ENCODE peak calls at places on chromosomes 5 and 9, in nine cellular contexts. One of them, this sample, is unnamed.

GRCh38 chr9:126515001-126515872 is 98.5 kb upstream of the LMX1B start:
- DNase-seq in WERI-Rb-1: no peak
- DNase-seq in NCI-H510A: no peak
- DNase-seq in DMS 273 treated with DMSO at 0.1 percent for 48 hours: no peak
- DNase-seq in pancreas: peak; percentile 51
- DNase-seq in activated CD8-positive, alpha-beta memory T cell treated with anti-CD3 and anti-CD28 coated beads for 24 hours: no peak
- DNase-seq in Karpas-422: no peak
- DNase-seq in T-helper 1 cell: no peak
- DNase-seq in adrenal gland: no peak
- DNase-seq in this sample: no peak

GRCh38 chr5:132385321-132386105 is 16.0 kb downstream of the SLC22A5 start:
- DNase-seq in T-helper 1 cell: peak; percentile 41
- DNase-seq in adrenal gland: peak; percentile 80
- DNase-seq in DMS 273 treated with DMSO at 0.1 percent for 48 hours: peak; percentile 12
- DNase-seq in pancreas: no peak
- DNase-seq in NCI-H510A: no peak
- DNase-seq in WERI-Rb-1: peak; percentile 40
- DNase-seq in activated CD8-positive, alpha-beta memory T cell treated with anti-CD3 and anti-CD28 coated beads for 24 hours: peak; percentile 74
- DNase-seq in Karpas-422: peak; percentile 84
- DNase-seq in this sample: no peak

GRCh38 chr5:74179183-74179582 is 461.3 kb downstream of the ENC1 start:
- DNase-seq in adrenal gland: no peak
- DNase-seq in Karpas-422: no peak
- DNase-seq in NCI-H510A: no peak
- DNase-seq in T-helper 1 cell: no peak
- DNase-seq in DMS 273 treated with DMSO at 0.1 percent for 48 hours: peak; percentile 95
- DNase-seq in WERI-Rb-1: peak; percentile 45
- DNase-seq in pancreas: no peak
- DNase-seq in activated CD8-positive, alpha-beta memory T cell treated with anti-CD3 and anti-CD28 coated beads for 24 hours: no peak
- DNase-seq in this sample: no peak

GRCh38 chr9:122378236-122378635 is 7.4 kb downstream of the PTGS1 start:
- DNase-seq in adrenal gland: no peak
- DNase-seq in DMS 273 treated with DMSO at 0.1 percent for 48 hours: no peak
- DNase-seq in NCI-H510A: no peak
- DNase-seq in activated CD8-positive, alpha-beta memory T cell treated with anti-CD3 and anti-CD28 coated beads for 24 hours: no peak
- DNase-seq in Karpas-422: no peak
- DNase-seq in T-helper 1 cell: no peak
- DNase-seq in WERI-Rb-1: no peak
- DNase-seq in pancreas: no peak
- DNase-seq in this sample: no peak

GRCh38 chr9:72442212-72442607 is 77.2 kb upstream of the ZFAND5 start:
- DNase-seq in pancreas: no peak
- DNase-seq in adrenal gland: no peak
- DNase-seq in T-helper 1 cell: no peak
- DNase-seq in NCI-H510A: no peak
- DNase-seq in activated CD8-positive, alpha-beta memory T cell treated with anti-CD3 and anti-CD28 coated beads for 24 hours: no peak
- DNase-seq in Karpas-422: no peak
- DNase-seq in DMS 273 treated with DMSO at 0.1 percent for 48 hours: no peak
- DNase-seq in WERI-Rb-1: no peak
- DNase-seq in this sample: no peak

GRCh38 chr5:96566775-96567174 is 95.4 kb upstream of the CAST start:
- DNase-seq in pancreas: no peak
- DNase-seq in activated CD8-positive, alpha-beta memory T cell treated with anti-CD3 and anti-CD28 coated beads for 24 hours: no peak
- DNase-seq in WERI-Rb-1: no peak
- DNase-seq in adrenal gland: no peak
- DNase-seq in DMS 273 treated with DMSO at 0.1 percent for 48 hours: no peak
- DNase-seq in NCI-H510A: no peak
- DNase-seq in Karpas-422: no peak
- DNase-seq in T-helper 1 cell: no peak
- DNase-seq in this sample: no peak

GRCh38 chr5:112684737-112685136 is 52.9 kb upstream of the APC start:
- DNase-seq in Karpas-422: peak; percentile 90
- DNase-seq in NCI-H510A: no peak
- DNase-seq in adrenal gland: no peak
- DNase-seq in activated CD8-positive, alpha-beta memory T cell treated with anti-CD3 and anti-CD28 coated beads for 24 hours: no peak
- DNase-seq in pancreas: no peak
- DNase-seq in DMS 273 treated with DMSO at 0.1 percent for 48 hours: no peak
- DNase-seq in WERI-Rb-1: no peak
- DNase-seq in T-helper 1 cell: no peak
- DNase-seq in this sample: no peak

GRCh38 chr9:12681620-12682019 is 11.6 kb upstream of the TYRP1 start:
- DNase-seq in WERI-Rb-1: no peak
- DNase-seq in activated CD8-positive, alpha-beta memory T cell treated with anti-CD3 and anti-CD28 coated beads for 24 hours: no peak
- DNase-seq in NCI-H510A: no peak
- DNase-seq in adrenal gland: no peak
- DNase-seq in T-helper 1 cell: no peak
- DNase-seq in pancreas: no peak
- DNase-seq in DMS 273 treated with DMSO at 0.1 percent for 48 hours: no peak
- DNase-seq in Karpas-422: no peak
- DNase-seq in this sample: no peak

GRCh38 chr5:12854386-12854785 is 950.1 kb upstream of the CTNND2 start:
- DNase-seq in pancreas: no peak
- DNase-seq in adrenal gland: no peak
- DNase-seq in NCI-H510A: no peak
- DNase-seq in WERI-Rb-1: no peak
- DNase-seq in T-helper 1 cell: no peak
- DNase-seq in activated CD8-positive, alpha-beta memory T cell treated with anti-CD3 and anti-CD28 coated beads for 24 hours: no peak
- DNase-seq in Karpas-422: no peak
- DNase-seq in DMS 273 treated with DMSO at 0.1 percent for 48 hours: no peak
- DNase-seq in this sample: no peak

GRCh38 chr5:172823840-172824362 is 10.2 kb upstream of the ERGIC1 start:
- DNase-seq in NCI-H510A: no peak
- DNase-seq in Karpas-422: no peak
- DNase-seq in T-helper 1 cell: no peak
- DNase-seq in adrenal gland: no peak
- DNase-seq in DMS 273 treated with DMSO at 0.1 percent for 48 hours: no peak
- DNase-seq in activated CD8-positive, alpha-beta memory T cell treated with anti-CD3 and anti-CD28 coated beads for 24 hours: no peak
- DNase-seq in WERI-Rb-1: no peak
- DNase-seq in pancreas: no peak
- DNase-seq in this sample: no peak

GRCh38 chr5:64625678-64626077 is 64.6 kb upstream of the SHISAL2B start:
- DNase-seq in DMS 273 treated with DMSO at 0.1 percent for 48 hours: no peak
- DNase-seq in pancreas: no peak
- DNase-seq in NCI-H510A: no peak
- DNase-seq in activated CD8-positive, alpha-beta memory T cell treated with anti-CD3 and anti-CD28 coated beads for 24 hours: no peak
- DNase-seq in WERI-Rb-1: no peak
- DNase-seq in T-helper 1 cell: no peak
- DNase-seq in adrenal gland: no peak
- DNase-seq in Karpas-422: no peak
- DNase-seq in this sample: no peak

GRCh38 chr5:15008476-15008875 is 136.9 kb upstream of the ANKH start:
- DNase-seq in pancreas: peak; percentile 83
- DNase-seq in NCI-H510A: peak; percentile 69
- DNase-seq in activated CD8-positive, alpha-beta memory T cell treated with anti-CD3 and anti-CD28 coated beads for 24 hours: no peak
- DNase-seq in DMS 273 treated with DMSO at 0.1 percent for 48 hours: no peak
- DNase-seq in WERI-Rb-1: no peak
- DNase-seq in T-helper 1 cell: no peak
- DNase-seq in adrenal gland: peak; percentile 93
- DNase-seq in Karpas-422: no peak
- DNase-seq in this sample: no peak

GRCh38 chr5:104628906-104629305 is 1066.3 kb upstream of the NUDT12 start:
- DNase-seq in DMS 273 treated with DMSO at 0.1 percent for 48 hours: no peak
- DNase-seq in activated CD8-positive, alpha-beta memory T cell treated with anti-CD3 and anti-CD28 coated beads for 24 hours: no peak
- DNase-seq in WERI-Rb-1: no peak
- DNase-seq in NCI-H510A: no peak
- DNase-seq in pancreas: no peak
- DNase-seq in adrenal gland: no peak
- DNase-seq in T-helper 1 cell: no peak
- DNase-seq in Karpas-422: no peak
- DNase-seq in this sample: no peak

GRCh38 chr5:179209359-179210150 is 135.7 kb downstream of the ADAMTS2 start:
- DNase-seq in Karpas-422: no peak
- DNase-seq in T-helper 1 cell: no peak
- DNase-seq in DMS 273 treated with DMSO at 0.1 percent for 48 hours: no peak
- DNase-seq in adrenal gland: no peak
- DNase-seq in activated CD8-positive, alpha-beta memory T cell treated with anti-CD3 and anti-CD28 coated beads for 24 hours: no peak
- DNase-seq in pancreas: no peak
- DNase-seq in NCI-H510A: no peak
- DNase-seq in WERI-Rb-1: no peak
- DNase-seq in this sample: no peak

GRCh38 chr5:154133591-154133990 is 56.9 kb upstream of the GALNT10 start:
- DNase-seq in WERI-Rb-1: no peak
- DNase-seq in adrenal gland: no peak
- DNase-seq in NCI-H510A: no peak
- DNase-seq in DMS 273 treated with DMSO at 0.1 percent for 48 hours: no peak
- DNase-seq in pancreas: no peak
- DNase-seq in Karpas-422: no peak
- DNase-seq in T-helper 1 cell: no peak
- DNase-seq in activated CD8-positive, alpha-beta memory T cell treated with anti-CD3 and anti-CD28 coated beads for 24 hours: no peak
- DNase-seq in this sample: no peak

GRCh38 chr9:128619127-128619526 is 37.5 kb downstream of the DYNC2I2 start:
- DNase-seq in T-helper 1 cell: no peak
- DNase-seq in DMS 273 treated with DMSO at 0.1 percent for 48 hours: no peak
- DNase-seq in activated CD8-positive, alpha-beta memory T cell treated with anti-CD3 and anti-CD28 coated beads for 24 hours: no peak
- DNase-seq in pancreas: no peak
- DNase-seq in NCI-H510A: no peak
- DNase-seq in Karpas-422: no peak
- DNase-seq in adrenal gland: no peak
- DNase-seq in WERI-Rb-1: no peak
- DNase-seq in this sample: no peak

GRCh38 chr9:101445353-101446029 is 9.9 kb upstream of the ALDOB start:
- DNase-seq in adrenal gland: no peak
- DNase-seq in WERI-Rb-1: no peak
- DNase-seq in T-helper 1 cell: no peak
- DNase-seq in NCI-H510A: no peak
- DNase-seq in Karpas-422: no peak
- DNase-seq in activated CD8-positive, alpha-beta memory T cell treated with anti-CD3 and anti-CD28 coated beads for 24 hours: no peak
- DNase-seq in pancreas: no peak
- DNase-seq in DMS 273 treated with DMSO at 0.1 percent for 48 hours: no peak
- DNase-seq in this sample: no peak

GRCh38 chr9:101511009-101511408 is 22.6 kb upstream of the RNF20 start:
- DNase-seq in activated CD8-positive, alpha-beta memory T cell treated with anti-CD3 and anti-CD28 coated beads for 24 hours: no peak
- DNase-seq in pancreas: no peak
- DNase-seq in Karpas-422: no peak
- DNase-seq in NCI-H510A: no peak
- DNase-seq in adrenal gland: no peak
- DNase-seq in WERI-Rb-1: no peak
- DNase-seq in DMS 273 treated with DMSO at 0.1 percent for 48 hours: no peak
- DNase-seq in T-helper 1 cell: no peak
- DNase-seq in this sample: no peak

GRCh38 chr5:59034498-59035186 is 451.8 kb downstream of the RAB3C start:
- DNase-seq in WERI-Rb-1: peak; percentile 44
- DNase-seq in activated CD8-positive, alpha-beta memory T cell treated with anti-CD3 and anti-CD28 coated beads for 24 hours: no peak
- DNase-seq in pancreas: no peak
- DNase-seq in adrenal gland: no peak
- DNase-seq in DMS 273 treated with DMSO at 0.1 percent for 48 hours: peak; percentile 51
- DNase-seq in NCI-H510A: no peak
- DNase-seq in Karpas-422: peak; percentile 50
- DNase-seq in T-helper 1 cell: peak; percentile 3
- DNase-seq in this sample: no peak

GRCh38 chr5:38500861-38501260 is 55.6 kb downstream of the LIFR start:
- DNase-seq in WERI-Rb-1: no peak
- DNase-seq in pancreas: no peak
- DNase-seq in NCI-H510A: no peak
- DNase-seq in adrenal gland: no peak
- DNase-seq in T-helper 1 cell: no peak
- DNase-seq in DMS 273 treated with DMSO at 0.1 percent for 48 hours: no peak
- DNase-seq in activated CD8-positive, alpha-beta memory T cell treated with anti-CD3 and anti-CD28 coated beads for 24 hours: no peak
- DNase-seq in Karpas-422: no peak
- DNase-seq in this sample: no peak

GRCh38 chr5:7348168-7348802 is 47.7 kb upstream of the ADCY2 start:
- DNase-seq in pancreas: no peak
- DNase-seq in T-helper 1 cell: no peak
- DNase-seq in adrenal gland: no peak
- DNase-seq in DMS 273 treated with DMSO at 0.1 percent for 48 hours: no peak
- DNase-seq in NCI-H510A: no peak
- DNase-seq in WERI-Rb-1: no peak
- DNase-seq in Karpas-422: no peak
- DNase-seq in activated CD8-positive, alpha-beta memory T cell treated with anti-CD3 and anti-CD28 coated beads for 24 hours: no peak
- DNase-seq in this sample: no peak

GRCh38 chr9:106405871-106406435 is 457.0 kb upstream of the ZNF462 start:
- DNase-seq in NCI-H510A: no peak
- DNase-seq in WERI-Rb-1: no peak
- DNase-seq in DMS 273 treated with DMSO at 0.1 percent for 48 hours: no peak
- DNase-seq in activated CD8-positive, alpha-beta memory T cell treated with anti-CD3 and anti-CD28 coated beads for 24 hours: no peak
- DNase-seq in adrenal gland: no peak
- DNase-seq in Karpas-422: no peak
- DNase-seq in T-helper 1 cell: no peak
- DNase-seq in pancreas: no peak
- DNase-seq in this sample: no peak

GRCh38 chr9:115883467-115884329 is 269.9 kb upstream of the PAPPA start:
- DNase-seq in T-helper 1 cell: no peak
- DNase-seq in WERI-Rb-1: peak; percentile 72
- DNase-seq in pancreas: no peak
- DNase-seq in adrenal gland: no peak
- DNase-seq in Karpas-422: peak; percentile 63
- DNase-seq in NCI-H510A: no peak
- DNase-seq in DMS 273 treated with DMSO at 0.1 percent for 48 hours: no peak
- DNase-seq in activated CD8-positive, alpha-beta memory T cell treated with anti-CD3 and anti-CD28 coated beads for 24 hours: no peak
- DNase-seq in this sample: no peak

GRCh38 chr5:26889810-26890209 is 148.6 kb downstream of the CDH9 start:
- DNase-seq in adrenal gland: no peak
- DNase-seq in WERI-Rb-1: no peak
- DNase-seq in Karpas-422: peak; percentile 46
- DNase-seq in activated CD8-positive, alpha-beta memory T cell treated with anti-CD3 and anti-CD28 coated beads for 24 hours: no peak
- DNase-seq in NCI-H510A: no peak
- DNase-seq in pancreas: no peak
- DNase-seq in T-helper 1 cell: no peak
- DNase-seq in DMS 273 treated with DMSO at 0.1 percent for 48 hours: no peak
- DNase-seq in this sample: no peak

GRCh38 chr9:133959171-133959570 is 33.0 kb downstream of the VAV2 start:
- DNase-seq in Karpas-422: no peak
- DNase-seq in pancreas: peak; percentile 48
- DNase-seq in activated CD8-positive, alpha-beta memory T cell treated with anti-CD3 and anti-CD28 coated beads for 24 hours: no peak
- DNase-seq in T-helper 1 cell: no peak
- DNase-seq in adrenal gland: no peak
- DNase-seq in DMS 273 treated with DMSO at 0.1 percent for 48 hours: no peak
- DNase-seq in NCI-H510A: no peak
- DNase-seq in WERI-Rb-1: no peak
- DNase-seq in this sample: no peak

GRCh38 chr5:69292349-69292748 is 40.3 kb downstream of the CCDC125 start:
- DNase-seq in WERI-Rb-1: no peak
- DNase-seq in NCI-H510A: no peak
- DNase-seq in Karpas-422: no peak
- DNase-seq in activated CD8-positive, alpha-beta memory T cell treated with anti-CD3 and anti-CD28 coated beads for 24 hours: no peak
- DNase-seq in pancreas: no peak
- DNase-seq in T-helper 1 cell: no peak
- DNase-seq in DMS 273 treated with DMSO at 0.1 percent for 48 hours: no peak
- DNase-seq in adrenal gland: no peak
- DNase-seq in this sample: no peak